ENCODE peak calls at places on chromosomes 3 and 15, in eight cellular contexts. One of them, this sample, is unnamed.

GRCh38 chr3:67123914-67124313 is 125.8 kb downstream of the KBTBD8 start:
- DNase-seq in GDM1: no peak
- DNase-seq in EH: no peak
- DNase-seq in GM04503: no peak
- DNase-seq in anterior cingulate cortex: no peak
- DNase-seq in HEK293T: no peak
- DNase-seq in neural crest cell: no peak
- DNase-seq in psoas muscle: no peak
- DNase-seq in this sample: no peak

GRCh38 chr3:195246608-195247007 is 24.4 kb downstream of the XXYLT1 start:
- DNase-seq in neural crest cell: no peak
- DNase-seq in psoas muscle: no peak
- DNase-seq in GDM1: no peak
- DNase-seq in GM04503: no peak
- DNase-seq in EH: no peak
- DNase-seq in HEK293T: no peak
- DNase-seq in anterior cingulate cortex: peak
- DNase-seq in this sample: no peak

GRCh38 chr3:194875581-194876402 is 190.1 kb downstream of the FAM43A start:
- DNase-seq in EH: peak
- DNase-seq in HEK293T: no peak
- DNase-seq in anterior cingulate cortex: no peak
- DNase-seq in GDM1: no peak
- DNase-seq in psoas muscle: no peak
- DNase-seq in GM04503: no peak
- DNase-seq in neural crest cell: no peak
- DNase-seq in this sample: no peak

GRCh38 chr15:39585871-39586301 is 5.0 kb downstream of the THBS1 start:
- DNase-seq in HEK293T: no peak
- DNase-seq in neural crest cell: no peak
- DNase-seq in psoas muscle: no peak
- DNase-seq in anterior cingulate cortex: no peak
- DNase-seq in GM04503: peak
- DNase-seq in EH: peak
- DNase-seq in GDM1: no peak
- DNase-seq in this sample: no peak

GRCh38 chr3:141795311-141795710 is 32.1 kb downstream of the GRK7 start:
- DNase-seq in neural crest cell: no peak
- DNase-seq in EH: no peak
- DNase-seq in psoas muscle: no peak
- DNase-seq in GM04503: no peak
- DNase-seq in HEK293T: no peak
- DNase-seq in GDM1: no peak
- DNase-seq in anterior cingulate cortex: no peak
- DNase-seq in this sample: no peak

GRCh38 chr3:76685858-76686257 is 354.0 kb upstream of the ROBO2 start:
- DNase-seq in neural crest cell: no peak
- DNase-seq in psoas muscle: no peak
- DNase-seq in anterior cingulate cortex: no peak
- DNase-seq in EH: no peak
- DNase-seq in HEK293T: no peak
- DNase-seq in GM04503: no peak
- DNase-seq in GDM1: no peak
- DNase-seq in this sample: no peak

GRCh38 chr3:57252404-57252803 is 24.9 kb downstream of the APPL1 start:
- DNase-seq in EH: no peak
- DNase-seq in psoas muscle: no peak
- DNase-seq in neural crest cell: no peak
- DNase-seq in anterior cingulate cortex: no peak
- DNase-seq in GDM1: no peak
- DNase-seq in HEK293T: no peak
- DNase-seq in GM04503: no peak
- DNase-seq in this sample: no peak

GRCh38 chr15:99305761-99306505 is 54.7 kb downstream of the LRRC28 start:
- DNase-seq in psoas muscle: peak
- DNase-seq in anterior cingulate cortex: no peak
- DNase-seq in GM04503: no peak
- DNase-seq in HEK293T: peak
- DNase-seq in GDM1: no peak
- DNase-seq in neural crest cell: no peak
- DNase-seq in EH: peak
- DNase-seq in this sample: peak

GRCh38 chr3:111975131-111975530 is 3.7 kb upstream of the ABHD10 start:
- DNase-seq in neural crest cell: no peak
- DNase-seq in GDM1: no peak
- DNase-seq in EH: no peak
- DNase-seq in anterior cingulate cortex: no peak
- DNase-seq in psoas muscle: no peak
- DNase-seq in HEK293T: no peak
- DNase-seq in GM04503: no peak
- DNase-seq in this sample: no peak

GRCh38 chr3:108500728-108501127 is 9.7 kb downstream of the MYH15 start:
- DNase-seq in GM04503: no peak
- DNase-seq in psoas muscle: no peak
- DNase-seq in EH: peak
- DNase-seq in HEK293T: no peak
- DNase-seq in anterior cingulate cortex: no peak
- DNase-seq in GDM1: no peak
- DNase-seq in neural crest cell: no peak
- DNase-seq in this sample: no peak

GRCh38 chr3:31448035-31448881 is 84.5 kb upstream of the STT3B start:
- DNase-seq in HEK293T: peak
- DNase-seq in GM04503: no peak
- DNase-seq in anterior cingulate cortex: no peak
- DNase-seq in GDM1: no peak
- DNase-seq in neural crest cell: no peak
- DNase-seq in psoas muscle: no peak
- DNase-seq in EH: peak
- DNase-seq in this sample: no peak

GRCh38 chr3:74643636-74644035 is 29.2 kb upstream of the CNTN3 start:
- DNase-seq in EH: peak
- DNase-seq in HEK293T: no peak
- DNase-seq in neural crest cell: no peak
- DNase-seq in psoas muscle: peak
- DNase-seq in GM04503: no peak
- DNase-seq in GDM1: no peak
- DNase-seq in anterior cingulate cortex: no peak
- DNase-seq in this sample: peak

GRCh38 chr3:21484323-21485154 is 266.5 kb downstream of the ZNF385D start:
- DNase-seq in GDM1: peak
- DNase-seq in HEK293T: peak
- DNase-seq in GM04503: no peak
- DNase-seq in neural crest cell: peak
- DNase-seq in EH: peak
- DNase-seq in psoas muscle: no peak
- DNase-seq in anterior cingulate cortex: no peak
- DNase-seq in this sample: peak

GRCh38 chr3:46693038-46693896 is at the start of gene ALS2CL:
- DNase-seq in EH: peak
- DNase-seq in GM04503: no peak
- DNase-seq in anterior cingulate cortex: peak
- DNase-seq in GDM1: no peak
- DNase-seq in HEK293T: peak
- DNase-seq in neural crest cell: peak
- DNase-seq in psoas muscle: peak
- DNase-seq in this sample: peak

GRCh38 chr3:142647856-142648255 is 51.7 kb downstream of the PLS1 start:
- DNase-seq in EH: no peak
- DNase-seq in HEK293T: no peak
- DNase-seq in GDM1: no peak
- DNase-seq in neural crest cell: no peak
- DNase-seq in psoas muscle: no peak
- DNase-seq in anterior cingulate cortex: no peak
- DNase-seq in GM04503: no peak
- DNase-seq in this sample: no peak

GRCh38 chr3:76352069-76352847 is 566.9 kb upstream of the ZNF717 start:
- DNase-seq in GM04503: no peak
- DNase-seq in anterior cingulate cortex: no peak
- DNase-seq in neural crest cell: no peak
- DNase-seq in GDM1: peak
- DNase-seq in HEK293T: no peak
- DNase-seq in EH: no peak
- DNase-seq in psoas muscle: no peak
- DNase-seq in this sample: no peak

GRCh38 chr3:69892706-69893105 is 106.8 kb upstream of the SAMMSON start:
- DNase-seq in psoas muscle: no peak
- DNase-seq in GM04503: no peak
- DNase-seq in neural crest cell: no peak
- DNase-seq in EH: no peak
- DNase-seq in GDM1: no peak
- DNase-seq in anterior cingulate cortex: no peak
- DNase-seq in HEK293T: no peak
- DNase-seq in this sample: no peak

GRCh38 chr3:128867200-128868125 is 12.0 kb upstream of the ACAD9 start:
- DNase-seq in anterior cingulate cortex: no peak
- DNase-seq in neural crest cell: peak
- DNase-seq in EH: peak
- DNase-seq in psoas muscle: no peak
- DNase-seq in GDM1: no peak
- DNase-seq in HEK293T: no peak
- DNase-seq in GM04503: no peak
- DNase-seq in this sample: no peak

GRCh38 chr15:101478701-101479341 is 10.7 kb downstream of the PCSK6 start:
- DNase-seq in HEK293T: no peak
- DNase-seq in GM04503: no peak
- DNase-seq in EH: no peak
- DNase-seq in psoas muscle: no peak
- DNase-seq in GDM1: no peak
- DNase-seq in anterior cingulate cortex: no peak
- DNase-seq in neural crest cell: no peak
- DNase-seq in this sample: no peak

GRCh38 chr3:110973263-110973895 is 98.2 kb upstream of the NECTIN3 start:
- DNase-seq in EH: no peak
- DNase-seq in HEK293T: no peak
- DNase-seq in neural crest cell: no peak
- DNase-seq in GM04503: no peak
- DNase-seq in GDM1: no peak
- DNase-seq in psoas muscle: no peak
- DNase-seq in anterior cingulate cortex: no peak
- DNase-seq in this sample: no peak

GRCh38 chr3:24479816-24480215 is 14.8 kb downstream of the THRB start:
- DNase-seq in neural crest cell: no peak
- DNase-seq in HEK293T: no peak
- DNase-seq in EH: no peak
- DNase-seq in GM04503: no peak
- DNase-seq in GDM1: no peak
- DNase-seq in psoas muscle: no peak
- DNase-seq in anterior cingulate cortex: no peak
- DNase-seq in this sample: no peak

GRCh38 chr15:83200162-83200561 is 7.5 kb downstream of the HDGFL3 start:
- DNase-seq in GM04503: no peak
- DNase-seq in EH: peak
- DNase-seq in GDM1: no peak
- DNase-seq in anterior cingulate cortex: no peak
- DNase-seq in HEK293T: no peak
- DNase-seq in psoas muscle: no peak
- DNase-seq in neural crest cell: no peak
- DNase-seq in this sample: no peak

GRCh38 chr3:66037986-66038369 is 740 bp downstream of the MAGI1 start:
- DNase-seq in HEK293T: peak
- DNase-seq in GDM1: no peak
- DNase-seq in anterior cingulate cortex: no peak
- DNase-seq in neural crest cell: peak
- DNase-seq in EH: peak
- DNase-seq in psoas muscle: peak
- DNase-seq in GM04503: no peak
- DNase-seq in this sample: peak

GRCh38 chr15:88006146-88006545 is 250.4 kb downstream of the NTRK3 start:
- DNase-seq in EH: no peak
- DNase-seq in anterior cingulate cortex: no peak
- DNase-seq in neural crest cell: no peak
- DNase-seq in GM04503: no peak
- DNase-seq in GDM1: no peak
- DNase-seq in psoas muscle: no peak
- DNase-seq in HEK293T: no peak
- DNase-seq in this sample: no peak

GRCh38 chr3:187368251-187368733 is at the start of gene RTP4:
- DNase-seq in psoas muscle: no peak
- DNase-seq in EH: peak
- DNase-seq in GM04503: peak
- DNase-seq in HEK293T: no peak
- DNase-seq in anterior cingulate cortex: peak
- DNase-seq in GDM1: peak
- DNase-seq in neural crest cell: no peak
- DNase-seq in this sample: peak

GRCh38 chr3:58173670-58174472 is 36.9 kb downstream of the DNASE1L3 start:
- DNase-seq in neural crest cell: no peak
- DNase-seq in GM04503: no peak
- DNase-seq in GDM1: peak
- DNase-seq in EH: peak
- DNase-seq in psoas muscle: no peak
- DNase-seq in anterior cingulate cortex: no peak
- DNase-seq in HEK293T: peak
- DNase-seq in this sample: peak

GRCh38 chr3:14507345-14507741 is 32.8 kb downstream of the GRIP2 start:
- DNase-seq in psoas muscle: peak
- DNase-seq in anterior cingulate cortex: no peak
- DNase-seq in HEK293T: no peak
- DNase-seq in GM04503: no peak
- DNase-seq in neural crest cell: no peak
- DNase-seq in EH: no peak
- DNase-seq in GDM1: no peak
- DNase-seq in this sample: no peak

GRCh38 chr3:98519351-98519750 is 3.4 kb downstream of the CLDND1 start:
- DNase-seq in neural crest cell: no peak
- DNase-seq in HEK293T: no peak
- DNase-seq in psoas muscle: no peak
- DNase-seq in EH: peak
- DNase-seq in anterior cingulate cortex: no peak
- DNase-seq in GDM1: no peak
- DNase-seq in GM04503: no peak
- DNase-seq in this sample: no peak

GRCh38 chr3:18424862-18425640 is at the start of gene SATB1:
- DNase-seq in HEK293T: peak
- DNase-seq in anterior cingulate cortex: peak
- DNase-seq in neural crest cell: peak
- DNase-seq in GDM1: peak
- DNase-seq in EH: peak
- DNase-seq in GM04503: peak
- DNase-seq in psoas muscle: peak
- DNase-seq in this sample: peak

GRCh38 chr3:4524423-4524769 is 31.2 kb downstream of the ITPR1 start:
- DNase-seq in anterior cingulate cortex: peak
- DNase-seq in EH: peak
- DNase-seq in GDM1: no peak
- DNase-seq in GM04503: no peak
- DNase-seq in psoas muscle: no peak
- DNase-seq in neural crest cell: no peak
- DNase-seq in HEK293T: no peak
- DNase-seq in this sample: no peak

GRCh38 chr15:36612063-36612788 is 32.8 kb downstream of the CDIN1 start:
- DNase-seq in HEK293T: no peak
- DNase-seq in GDM1: no peak
- DNase-seq in GM04503: peak
- DNase-seq in neural crest cell: no peak
- DNase-seq in psoas muscle: no peak
- DNase-seq in anterior cingulate cortex: no peak
- DNase-seq in EH: peak
- DNase-seq in this sample: no peak

This sample was measured in heart right ventricle.